ENCODE peak calls at places on chromosomes 5 and 9, in nine cellular contexts. A is lower lobe of right lung, G is mesendoderm, Z is hepatocyte, K is substantia nigra, C is A673, U is right lobe of liver, E is heart left ventricle, F is uterus. T is an unnamed sample.

GRCh38 chr5:74286734-74287705 is 353.5 kb downstream of the ENC1 start:
- DNase-seq in E (no peak), U (no peak), F (no peak), K (no peak), C (no peak), Z (no peak), A (no peak), G (no peak), T (no peak)

GRCh38 chr5:77366717-77367500 is 125.2 kb downstream of the WDR41 start:
- DNase-seq in G (peak), K (no peak), U (no peak), A (no peak), E (no peak), C (no peak), F (no peak), Z (no peak), T (no peak)

GRCh38 chr5:147921134-147921533 is 14.8 kb upstream of the C5orf46 start:
- DNase-seq in U (no peak), E (no peak), C (no peak), K (no peak), G (no peak), F (no peak), A (no peak), Z (no peak), T (no peak)

GRCh38 chr9:89080193-89080592 is 88.9 kb downstream of the S1PR3 start:
- DNase-seq in E (no peak), C (no peak), G (no peak), A (no peak), U (no peak), F (peak), K (no peak), Z (no peak), T (no peak)

GRCh38 chr5:141211-141610 is 49.2 kb downstream of the PLEKHG4B start:
- DNase-seq in F (no peak), E (peak), G (no peak), A (no peak), K (no peak), U (no peak), Z (no peak), C (no peak), T (no peak)

GRCh38 chr5:81850494-81850893 is 99.6 kb upstream of the SSBP2 start:
- DNase-seq in C (peak), Z (no peak), F (peak), A (no peak), K (no peak), E (no peak), G (peak), U (no peak), T (no peak)

GRCh38 chr5:1542011-1542410 is 18.3 kb upstream of the LPCAT1 start:
- DNase-seq in Z (no peak), A (no peak), C (no peak), G (no peak), U (no peak), F (no peak), K (no peak), E (no peak), T (no peak)

GRCh38 chr5:15577132-15577531 is 77.2 kb downstream of the FBXL7 start:
- DNase-seq in F (no peak), K (no peak), U (no peak), G (peak), A (no peak), E (no peak), C (no peak), Z (no peak), T (no peak)

GRCh38 chr5:24909210-24909609 is 264.4 kb upstream of the CDH10 start:
- DNase-seq in U (no peak), A (no peak), E (no peak), Z (no peak), G (peak), K (no peak), C (no peak), F (no peak), T (no peak)

GRCh38 chr5:114249838-114250237 is 112.0 kb upstream of the KCNN2 start:
- DNase-seq in E (no peak), Z (no peak), U (no peak), C (no peak), G (no peak), F (no peak), K (no peak), A (no peak), T (no peak)

GRCh38 chr5:130109152-130109551 is 204.9 kb downstream of the CHSY3 start:
- DNase-seq in E (no peak), G (peak), Z (peak), A (no peak), K (no peak), C (peak), U (no peak), F (no peak), T (no peak)

DNA sequence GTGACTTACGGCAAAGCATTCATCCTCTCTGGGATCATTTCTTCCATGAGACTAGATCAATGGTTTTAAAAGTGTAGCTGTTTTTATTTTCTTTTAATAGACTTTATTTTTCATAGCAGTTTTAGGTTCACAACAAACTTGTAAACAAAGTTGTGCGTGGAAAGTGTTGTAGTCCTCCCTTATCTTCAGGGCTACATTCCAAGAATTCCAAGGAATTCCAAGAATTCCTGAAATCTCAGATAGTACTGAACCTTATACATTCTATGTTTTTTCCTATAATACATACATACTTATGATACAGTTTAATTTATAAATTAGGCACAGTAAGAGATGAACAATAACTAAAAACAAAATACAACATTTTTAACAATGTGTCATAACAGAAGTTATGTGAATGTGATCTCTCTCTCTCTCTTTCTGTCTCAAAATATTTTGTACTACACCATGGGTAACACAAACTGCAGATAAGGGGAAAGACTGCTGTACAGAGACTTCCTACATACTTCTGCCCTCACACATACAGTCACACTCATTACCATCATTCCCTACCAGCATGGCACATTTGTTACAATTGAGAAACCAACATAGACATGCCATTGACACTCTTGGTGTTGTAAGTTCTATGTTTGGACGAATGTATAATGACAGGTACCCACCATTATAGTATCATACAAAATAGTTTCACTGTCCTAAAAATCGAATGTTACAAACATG is 1933.2 kb upstream of the WWC1 start:
- DNase-seq in K (no peak), U (no peak), C (no peak), A (no peak), G (peak), Z (no peak), F (no peak), E (no peak), T (no peak)
- H3K27ac ChIP-seq in K (no peak), U (no peak), C (no peak), A (no peak), G (no peak), Z (peak), F (no peak), E (no peak), T (no peak)

DNA sequence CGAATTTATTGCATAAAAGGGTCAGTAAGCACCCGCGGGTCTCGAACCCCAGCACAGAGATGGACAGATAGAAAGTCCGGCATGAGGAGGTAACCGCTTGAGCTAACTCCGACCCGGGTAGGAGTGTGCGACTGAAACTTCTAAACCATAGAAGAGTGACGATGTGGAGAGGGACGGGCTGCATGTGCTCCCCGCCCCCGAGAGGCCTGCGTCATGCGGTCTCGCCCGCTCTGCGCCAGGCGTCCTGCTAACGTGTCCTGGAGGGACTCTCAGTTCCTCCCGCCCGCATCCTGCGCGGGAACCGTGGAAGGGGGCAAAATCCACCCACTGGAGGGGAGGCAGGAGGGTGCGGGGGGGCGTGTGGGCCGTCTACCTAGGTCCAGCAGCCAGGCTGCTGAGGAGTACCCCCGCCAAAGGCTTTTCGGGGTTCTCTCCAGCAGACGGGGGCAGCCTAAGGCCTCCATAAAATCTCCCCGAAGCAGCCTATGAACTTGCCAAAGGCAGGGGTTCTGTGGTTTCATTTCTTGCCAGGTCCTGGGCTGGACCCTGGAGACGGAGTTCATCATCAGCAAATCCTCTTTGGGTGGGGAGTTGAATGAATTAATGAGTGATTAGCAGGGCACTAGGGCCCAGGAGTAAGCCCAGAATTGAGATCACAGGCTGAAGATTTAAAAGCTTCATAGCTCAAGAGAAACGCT is 51.8 kb downstream of the TGFBI start:
- DNase-seq in E (peak), A (peak), G (peak), Z (peak), C (peak), F (peak), U (peak), K (peak), T (no peak)
- H3K27ac ChIP-seq in E (peak), A (peak), G (no peak), Z (peak), C (no peak), F (peak), U (peak), K (no peak), T (no peak)

DNA sequence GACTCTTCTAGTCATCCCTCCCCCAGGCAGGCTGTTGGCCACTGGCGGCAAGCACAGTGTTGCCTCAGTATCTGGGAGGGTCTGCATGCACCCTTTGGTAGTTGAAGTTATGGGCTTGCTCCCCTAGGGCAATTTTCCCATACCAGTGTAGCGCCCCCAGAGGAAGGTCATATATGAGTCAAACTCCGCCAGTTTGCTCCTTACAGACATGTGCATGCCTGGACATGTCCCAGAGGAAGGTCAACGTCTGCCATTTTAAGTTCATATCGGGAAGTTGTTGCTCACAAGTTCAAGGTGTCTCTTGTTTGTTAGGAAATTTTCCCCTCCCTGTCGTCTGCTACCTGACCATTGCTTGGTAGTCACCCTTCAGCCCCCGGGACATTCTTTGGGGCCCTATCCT is 51.3 kb upstream of the MROH2B start:
- DNase-seq in E (no peak), G (peak), K (no peak), Z (no peak), C (no peak), A (no peak), U (no peak), F (no peak), T (no peak)
- H3K27ac ChIP-seq in E (no peak), G (no peak), K (no peak), Z (no peak), C (no peak), A (no peak), U (no peak), F (no peak), T (no peak)

DNA sequence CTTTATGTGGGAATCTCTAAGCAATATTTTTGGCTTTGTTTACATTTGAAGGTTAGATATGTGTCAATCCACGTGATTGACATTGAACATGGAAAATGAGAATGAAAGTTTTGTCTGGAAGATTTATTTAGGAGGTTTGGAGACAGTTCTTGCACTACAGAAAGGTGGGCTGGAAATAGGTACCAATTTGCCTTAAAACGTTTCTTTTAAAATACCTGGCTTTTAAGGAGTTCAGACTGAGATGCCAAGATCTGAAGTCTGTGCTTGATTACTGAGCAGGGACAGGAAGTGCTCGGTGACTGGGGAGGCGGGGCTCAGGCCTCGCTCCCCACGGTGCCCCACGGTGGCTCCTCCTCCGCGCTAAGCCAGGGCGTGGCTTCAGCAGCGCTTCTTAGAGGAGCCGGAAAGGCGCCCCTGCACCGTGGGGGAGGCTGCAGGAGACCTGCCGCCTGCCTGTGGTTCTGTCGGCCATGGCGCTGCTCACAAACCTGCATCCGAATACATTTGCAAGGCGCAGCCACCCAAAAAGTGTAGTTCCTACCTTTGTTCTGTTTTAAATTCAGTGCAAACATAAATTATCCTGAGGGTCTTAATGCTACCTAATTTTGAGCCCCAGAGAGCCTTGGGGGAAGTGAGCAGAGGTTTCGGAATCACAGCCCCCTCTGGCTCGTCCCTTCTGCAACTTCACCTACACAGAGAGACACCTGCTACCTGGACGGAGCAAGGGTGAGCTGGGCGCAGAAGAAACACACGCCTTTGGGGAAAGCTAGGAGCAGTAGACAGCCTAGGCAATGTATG is 49.2 kb downstream of the USP20 start:
- DNase-seq in F (peak), U (peak), E (peak), K (peak), A (peak), Z (peak), C (peak), G (peak), T (peak)
- H3K27ac ChIP-seq in F (peak), U (peak), E (peak), K (peak), A (peak), Z (peak), C (peak), G (no peak), T (peak)